ENCODE peak calls at places on chromosomes 3 and 15, in seven cellular contexts. L is thyroid gland; Y is GM04503; Z is NCI-H524; J is central memory CD4-positive, alpha-beta T cell; B is mucosa of descending colon; R is HuH-7. H is an unnamed sample.

GRCh38 chr3:141707741-141708203 is 30.3 kb upstream of the RNF7 start:
- DNase-seq in B (no peak), L (no peak), R (no peak), J (no peak), Y (peak; percentile 67), Z (no peak), H (no peak)

GRCh38 chr3:179971280-179971679 is 65.5 kb downstream of the PEX5L start:
- DNase-seq in Z (peak; percentile 94), J (no peak), Y (no peak), R (no peak), B (no peak), L (no peak), H (no peak)

GRCh38 chr3:195895078-195895899 is 13.1 kb downstream of the TNK2 start:
- DNase-seq in J (peak; percentile 63), Y (no peak), L (peak; percentile 49), B (peak; percentile 74), Z (peak; percentile 86), R (peak; percentile 90), H (no peak)

GRCh38 chr3:45793482-45794176 is 2.7 kb downstream of the SLC6A20 start:
- DNase-seq in Y (no peak), Z (no peak), J (no peak), L (no peak), B (no peak), R (no peak), H (peak; percentile 19)

GRCh38 chr3:145681132-145681531 is 479.9 kb downstream of the PLOD2 start:
- DNase-seq in L (no peak), Y (no peak), J (no peak), Z (no peak), B (no peak), R (no peak), H (no peak)

GRCh38 chr3:170725285-170725731 is 139.4 kb upstream of the SLC7A14 start:
- DNase-seq in Y (no peak), J (no peak), B (no peak), R (no peak), Z (no peak), L (no peak), H (no peak)

GRCh38 chr15:70710714-70711113 is 52.6 kb downstream of the UACA start:
- DNase-seq in R (no peak), L (no peak), Y (no peak), Z (no peak), B (no peak), J (no peak), H (no peak)

GRCh38 chr15:73631915-73632669 is 1.1 kb downstream of the NPTN start:
- DNase-seq in B (peak; percentile 34), Z (peak; percentile 27), J (no peak), R (no peak), Y (no peak), L (peak; percentile 21), H (peak; percentile 79)

GRCh38 chr15:42919794-42920280 is 741 bp downstream of the TTBK2 start:
- DNase-seq in J (peak; percentile 33), Y (no peak), B (no peak), L (no peak), Z (peak; percentile 61), R (peak; percentile 24), H (no peak)

GRCh38 chr15:51888593-51889195 is 59.2 kb downstream of the TMOD3 start:
- DNase-seq in R (peak; percentile 37), B (no peak), Z (peak; percentile 33), L (no peak), Y (no peak), J (peak; percentile 7), H (no peak)

GRCh38 chr15:96335429-96335807 is 4.9 kb downstream of the NR2F2 start:
- DNase-seq in Z (peak; percentile 29), Y (no peak), L (no peak), J (no peak), R (no peak), B (no peak), H (no peak)

GRCh38 chr15:88954431-88955277 is 41.5 kb upstream of the MFGE8 start:
- DNase-seq in Z (peak; percentile 63), L (peak; percentile 77), J (no peak), B (no peak), R (no peak), Y (no peak), H (peak; percentile 83)

GRCh38 chr3:58613236-58614132 is 36.3 kb upstream of the FAM107A start:
- DNase-seq in Z (no peak), L (no peak), R (no peak), Y (no peak), J (no peak), B (no peak), H (no peak)

GRCh38 chr3:53350652-53351051 is 3.3 kb upstream of the DCP1A start:
- DNase-seq in J (no peak), R (no peak), Z (peak; percentile 76), Y (no peak), L (no peak), B (no peak), H (no peak)

GRCh38 chr3:128496602-128497304 is 3.8 kb upstream of the GATA2 start:
- DNase-seq in J (no peak), B (no peak), R (no peak), Z (peak; percentile 49), Y (no peak), L (no peak), H (no peak)

GRCh38 chr15:72472907-72473669 is 1.0 kb upstream of the ARIH1 start:
- DNase-seq in R (no peak), J (no peak), L (no peak), Y (no peak), B (no peak), Z (peak; percentile 28), H (no peak)

GRCh38 chr3:8882617-8883016 is 80.7 kb downstream of the RAD18 start:
- DNase-seq in B (no peak), L (no peak), Y (no peak), R (no peak), J (no peak), Z (no peak), H (no peak)

GRCh38 chr3:58994746-58995330 is 55.0 kb downstream of the CFAP20DC start:
- DNase-seq in L (peak; percentile 16), Z (peak; percentile 66), R (peak; percentile 2), Y (no peak), J (peak; percentile 9), B (no peak), H (no peak)

GRCh38 chr3:53022647-53023046 is 23.2 kb downstream of the SFMBT1 start:
- DNase-seq in R (no peak), B (no peak), L (no peak), Y (no peak), Z (no peak), J (no peak), H (no peak)

GRCh38 chr3:168862466-168862865 is 766.7 kb upstream of the GOLIM4 start:
- DNase-seq in Y (no peak), B (no peak), Z (no peak), J (no peak), R (no peak), L (no peak), H (no peak)

GRCh38 chr3:108863799-108864135 is 41.2 kb downstream of the TRAT1 start:
- DNase-seq in Y (no peak), B (no peak), Z (no peak), R (no peak), J (no peak), L (no peak), H (no peak)

GRCh38 chr3:197333901-197334639 is 35.7 kb upstream of the DLG1 start:
- DNase-seq in R (no peak), L (peak; percentile 86), Y (no peak), Z (no peak), B (no peak), J (no peak), H (no peak)

GRCh38 chr3:72690646-72691045 is 157.6 kb downstream of the SHQ1 start:
- DNase-seq in Z (peak; percentile 66), B (no peak), R (no peak), L (no peak), Y (no peak), J (no peak), H (no peak)

GRCh38 chr3:188037116-188037718 is 116.7 kb upstream of the LPP start:
- DNase-seq in Z (peak; percentile 36), Y (no peak), R (no peak), B (no peak), J (no peak), L (peak; percentile 25), H (no peak)

GRCh38 chr15:67824900-67825879 is at the start of gene SKOR1:
- DNase-seq in R (no peak), Y (no peak), L (no peak), B (no peak), J (no peak), Z (peak; percentile 39), H (no peak)

GRCh38 chr3:88031543-88032148 is 27.2 kb downstream of the CGGBP1 start:
- DNase-seq in J (peak; percentile 52), B (no peak), Z (no peak), L (peak; percentile 11), Y (peak; percentile 7), R (peak; percentile 10), H (no peak)

GRCh38 chr15:68620721-68621528 is 42.1 kb downstream of the CORO2B start:
- DNase-seq in J (no peak), R (no peak), B (peak; percentile 58), L (peak; percentile 51), Z (peak; percentile 99), Y (peak; percentile 90), H (peak; percentile 89)

GRCh38 chr3:136141891-136142290 is 54.2 kb downstream of the MSL2 start:
- DNase-seq in Z (no peak), R (no peak), Y (no peak), J (no peak), B (no peak), L (no peak), H (no peak)

GRCh38 chr3:103889675-103890074 is 1454.9 kb downstream of the ZPLD1 start:
- DNase-seq in B (no peak), L (no peak), Z (no peak), R (no peak), Y (no peak), J (no peak), H (no peak)

GRCh38 chr3:78642471-78642870 is 1125.3 kb downstream of the ROBO1 start:
- DNase-seq in J (no peak), Y (no peak), B (no peak), R (no peak), L (no peak), Z (no peak), H (no peak)

GRCh38 chr3:112042842-112043280 is 8.3 kb downstream of the TMPRSS7 start:
- DNase-seq in Z (no peak), J (no peak), B (no peak), L (no peak), R (peak; percentile 6), Y (no peak), H (no peak)

GRCh38 chr15:40445411-40446055 is 4.8 kb downstream of the BAHD1 start:
- DNase-seq in J (no peak), B (no peak), Z (no peak), Y (no peak), L (no peak), R (no peak), H (no peak)

GRCh38 chr15:100887211-100887913 is 7.7 kb downstream of the ALDH1A3 start:
- DNase-seq in R (no peak), B (no peak), J (no peak), L (no peak), Z (no peak), Y (no peak), H (no peak)

GRCh38 chr3:129557737-129558037 is 14.7 kb downstream of the H1-8 start:
- DNase-seq in Z (no peak), R (no peak), J (no peak), L (no peak), Y (no peak), B (no peak), H (no peak)

GRCh38 chr3:46184469-46184868 is 23.6 kb downstream of the CCR1 start:
- DNase-seq in R (no peak), J (no peak), L (no peak), Y (peak; percentile 21), B (no peak), Z (no peak), H (no peak)

H was measured in coronary artery.